ENCODE peak calls at places on chromosomes 2 and 18, in four cellular contexts. R is K562, N is HepG2, H is H1. A is an unnamed sample.

GRCh38 chr2:100059638-100060037 is 82.8 kb downstream of the AFF3 start:
- DNase-seq in R (no peak), N (no peak), H (no peak), A (no peak)

GRCh38 chr2:27051902-27052645 is 606 bp downstream of the AGBL5 start:
- DNase-seq in R (no peak), N (no peak), H (no peak), A (no peak)

GRCh38 chr2:195049372-195050031 is 607.5 kb upstream of the SLC39A10 start:
- DNase-seq in N (no peak), R (no peak), H (no peak), A (no peak)

GRCh38 chr2:101467306-101467705 is 7.6 kb downstream of the RFX8 start:
- DNase-seq in R (no peak), H (no peak), N (no peak), A (no peak)

GRCh38 chr2:121363632-121364420 is 78.8 kb upstream of the TFCP2L1 start:
- DNase-seq in H (no peak), R (no peak), N (no peak), A (no peak)

GRCh38 chr2:57842531-57842930 is 204.1 kb upstream of the VRK2 start:
- DNase-seq in R (no peak), N (no peak), H (no peak), A (no peak)

GRCh38 chr2:118784860-118785259 is 62.6 kb downstream of the EN1 start:
- DNase-seq in R (no peak), H (no peak), N (no peak), A (no peak)

GRCh38 chr2:223460774-223461211 is 141.4 kb downstream of the SCG2 start:
- DNase-seq in H (no peak), R (no peak), N (no peak), A (peak)

GRCh38 chr2:74462054-74462785 is 3.0 kb downstream of the MOGS start:
- DNase-seq in H (no peak), R (no peak), N (no peak), A (no peak)

GRCh38 chr2:100752628-100753333 is 67.2 kb upstream of the NPAS2 start:
- DNase-seq in H (no peak), R (no peak), N (peak), A (no peak)

GRCh38 chr2:211216221-211216620 is 659.8 kb downstream of the CPS1 start:
- DNase-seq in H (no peak), N (no peak), R (no peak), A (no peak)

GRCh38 chr2:236642584-236643291 is 73.1 kb downstream of the ACKR3 start:
- DNase-seq in R (no peak), N (peak), H (peak), A (no peak)

DNA sequence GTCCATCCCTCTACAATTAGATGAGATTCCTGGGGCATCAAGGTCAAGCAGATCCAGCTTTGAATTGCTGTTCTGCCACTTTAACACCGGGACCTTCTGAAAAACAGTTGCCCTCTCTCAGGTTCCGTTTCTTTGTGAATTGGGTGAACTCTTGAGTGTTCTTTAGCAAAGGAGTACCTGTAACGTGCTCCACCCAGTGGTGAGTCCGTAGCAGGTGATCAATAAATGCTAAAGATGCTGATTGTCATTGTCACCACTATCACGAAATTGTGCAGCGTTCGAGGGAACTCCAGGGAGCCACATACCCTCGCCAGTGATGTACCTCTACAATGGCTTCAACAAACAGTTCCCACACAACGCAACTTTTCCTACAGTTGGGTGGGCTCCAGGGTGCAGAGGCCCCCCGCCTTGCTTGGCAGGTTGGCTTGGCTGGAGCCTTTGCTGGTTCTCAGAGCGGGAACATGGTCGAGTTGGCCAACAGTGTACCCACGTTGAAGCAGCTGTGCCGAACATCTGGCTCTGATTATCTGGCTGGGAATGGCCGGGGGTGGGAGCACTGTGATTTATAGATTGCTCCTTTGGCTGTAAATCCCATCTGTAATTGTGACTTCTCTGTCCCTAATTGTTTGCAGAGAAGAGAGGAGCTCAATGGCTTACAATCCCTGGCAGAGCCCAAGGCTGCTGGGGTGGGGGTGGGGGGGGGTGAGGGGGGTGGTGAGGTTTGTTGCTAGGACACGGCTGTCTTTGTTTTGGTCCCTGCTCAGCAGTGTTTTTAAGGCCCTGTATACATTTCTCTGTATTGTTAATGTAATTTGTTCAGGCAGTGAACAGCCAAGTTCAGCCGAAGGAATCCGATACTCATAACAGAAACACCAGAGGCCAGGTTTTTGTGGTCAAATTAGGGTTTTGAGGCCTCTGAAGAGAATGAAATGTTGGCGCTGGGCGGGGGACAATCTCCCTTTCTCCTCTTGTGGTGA is 82.2 kb downstream of the TCF7L1 start:
- DNase-seq in H (no peak), N (peak), R (no peak), A (no peak)
- TF ChIP-seq CTCF in H (peak), N (peak), R (no peak), A (peak)

GRCh38 chr2:52386433-52386832 is 1354.5 kb upstream of the NRXN1 start:
- DNase-seq in H (no peak), N (no peak), R (no peak), A (no peak)
- TF ChIP-seq SRF in H (no peak), N (no peak), R (no peak), A (no peak)

GRCh38 chr2:23566236-23567142 is 181.5 kb downstream of the KLHL29 start:
- DNase-seq in N (peak), H (peak), R (peak), A (no peak)
- TF ChIP-seq CTCF in N (peak), H (peak), R (peak), A (peak)

GRCh38 chr2:84427235-84428138 is 31.6 kb downstream of the SUCLG1 start:
- DNase-seq in N (peak), R (no peak), H (no peak), A (no peak)
- TF ChIP-seq SRF in N (no peak), R (no peak), H (no peak), A (no peak)

GRCh38 chr18:46675112-46675511 is 18.1 kb upstream of the LOXHD1 start:
- DNase-seq in H (no peak), N (no peak), R (no peak), A (no peak)

GRCh38 chr18:46679846-46680598 is 23.0 kb upstream of the LOXHD1 start:
- DNase-seq in N (no peak), H (no peak), R (no peak), A (no peak)

GRCh38 chr18:46678785-46679404 is 21.9 kb upstream of the LOXHD1 start:
- DNase-seq in N (no peak), R (no peak), H (no peak), A (no peak)

GRCh38 chr18:46676162-46676830 is 19.3 kb upstream of the LOXHD1 start:
- DNase-seq in H (peak), R (no peak), N (no peak), A (no peak)

GRCh38 chr18:46677609-46678470 is 20.8 kb upstream of the LOXHD1 start:
- DNase-seq in R (no peak), N (no peak), H (no peak), A (peak)
- TF ChIP-seq CTCF in R (peak), N (no peak), H (peak), A (peak)

GRCh38 chr2:73406996-73407395 is 21.4 kb downstream of the ALMS1 start:
- DNase-seq in N (no peak), R (no peak), H (no peak), A (no peak)
- TF ChIP-seq SRF in N (no peak), R (no peak), H (no peak), A (no peak)

A was measured in HCT116.